ENCODE peak calls at places on chromosomes 13 and 19, in four cellular contexts. D is fibroblast of lung; U is neural progenitor cell; L is CD8-positive, alpha-beta T cell. P is an unnamed sample. For H3K9me3, the result is how much of the 10 kb centered on the place peaks cover.

GRCh38 chr19:47660435-47660832 is 51.5 kb downstream of the BICRA start:
- DNase-seq in D (peak), U (no peak), L (no peak), P (no peak)

GRCh38 chr13:80363890-80364503 is 23.1 kb upstream of the SPRY2 start:
- DNase-seq in L (no peak), D (peak), U (peak), P (no peak)

GRCh38 chr19:55641376-55642152 is 762 bp downstream of the ZNF580 start:
- DNase-seq in U (peak), D (peak), L (peak), P (no peak)

GRCh38 chr19:34474233-34474989 is 7.1 kb upstream of the WTIP start:
- DNase-seq in U (no peak), D (peak), L (no peak), P (no peak)

GRCh38 chr19:12838182-12838890 is at the start of gene MAST1:
- DNase-seq in L (peak), U (peak), D (no peak), P (no peak)

GRCh38 chr13:109348514-109349340 is 437.7 kb downstream of the IRS2 start:
- DNase-seq in D (peak), L (no peak), U (no peak), P (no peak)

GRCh38 chr13:51638497-51638871 is 54.2 kb downstream of the WDFY2 start:
- DNase-seq in L (no peak), D (peak), U (peak), P (no peak)

GRCh38 chr19:47497073-47497766 is 13.2 kb upstream of the KPTN start:
- DNase-seq in L (no peak), U (no peak), D (no peak), P (no peak)

GRCh38 chr19:45090598-45090997 is 2.4 kb upstream of the PPP1R37 start:
- DNase-seq in L (no peak), D (no peak), U (no peak), P (no peak)

GRCh38 chr19:5665781-5666513 is 14.4 kb downstream of the MICOS13 start:
- DNase-seq in U (no peak), D (peak), L (no peak), P (no peak)

GRCh38 chr13:60959427-60959826 is 456.2 kb downstream of the PCDH20 start:
- DNase-seq in L (no peak), U (no peak), D (no peak), P (no peak)

GRCh38 chr19:55383789-55384575 is at the start of gene TMEM238:
- DNase-seq in L (peak), D (peak), U (peak), P (peak)

GRCh38 chr19:28553005-28553404 is 659.9 kb downstream of the UQCRFS1 start:
- DNase-seq in D (peak), L (no peak), U (no peak), P (no peak)

GRCh38 chr13:34967851-34968562 is 25.9 kb downstream of the NBEA start:
- DNase-seq in L (no peak), U (no peak), D (peak), P (no peak)

GRCh38 chr13:65488606-65489005 is 1741.5 kb downstream of the PCDH9 start:
- DNase-seq in L (no peak), U (no peak), D (no peak), P (no peak)

GRCh38 chr19:3224346-3225325 is at the start of gene CELF5:
- DNase-seq in L (peak), U (peak), D (no peak), P (peak)

GRCh38 chr13:49645451-49645850 is 17.1 kb downstream of the ARL11 start:
- DNase-seq in U (no peak), L (no peak), D (no peak), P (no peak)

GRCh38 chr19:1445185-1445931 is 4.6 kb upstream of the APC2 start:
- DNase-seq in L (peak), D (no peak), U (peak), P (peak)

GRCh38 chr19:15124572-15125231 is 17.5 kb downstream of the SYDE1 start:
- DNase-seq in L (no peak), U (no peak), D (no peak), P (no peak)

GRCh38 chr19:54415208-54415900 is at the start of gene TTYH1:
- DNase-seq in U (peak), L (peak), D (no peak), P (peak)

GRCh38 chr13:77981191-77981925 is 62.7 kb upstream of the EDNRB start:
- DNase-seq in L (no peak), D (peak), U (no peak), P (no peak)

GRCh38 chr19:13859361-13859880 is 17.5 kb upstream of the NANOS3 start:
- DNase-seq in D (peak), U (no peak), L (no peak), P (no peak)

GRCh38 chr19:2561895-2562294 is 86.0 kb downstream of the GADD45B start:
- DNase-seq in D (no peak), U (no peak), L (peak), P (peak)

GRCh38 chr19:11018179-11018578 is 57.3 kb downstream of the SMARCA4 start:
- DNase-seq in D (peak), L (no peak), U (no peak), P (no peak)

GRCh38 chr13:41465215-41465907 is 8.0 kb downstream of the RGCC start:
- DNase-seq in U (no peak), L (peak), D (peak), P (peak)

GRCh38 chr13:38883783-38884182 is 106.8 kb downstream of the STOML3 start:
- DNase-seq in U (peak), L (no peak), D (peak), P (no peak)

GRCh38 chr13:41549491-41549890 is 92.1 kb downstream of the RGCC start:
- DNase-seq in L (no peak), U (no peak), D (no peak), P (no peak)

GRCh38 chr13:35157143-35157755 is 215.2 kb downstream of the NBEA start:
- DNase-seq in L (peak), U (peak), D (peak), P (no peak)

GRCh38 chr13:90545070-90545840 is 802.2 kb upstream of the MIR17HG start:
- DNase-seq in U (no peak), D (peak), L (no peak), P (no peak)

GRCh38 chr19:4120531-4120930 is 3.4 kb downstream of the MAP2K2 start:
- DNase-seq in U (no peak), L (no peak), D (peak), P (no peak)

GRCh38 chr13:101453784-101454201 is 1.3 kb downstream of the ITGBL1 start:
- DNase-seq in D (no peak), L (no peak), U (no peak), P (no peak)

DNA sequence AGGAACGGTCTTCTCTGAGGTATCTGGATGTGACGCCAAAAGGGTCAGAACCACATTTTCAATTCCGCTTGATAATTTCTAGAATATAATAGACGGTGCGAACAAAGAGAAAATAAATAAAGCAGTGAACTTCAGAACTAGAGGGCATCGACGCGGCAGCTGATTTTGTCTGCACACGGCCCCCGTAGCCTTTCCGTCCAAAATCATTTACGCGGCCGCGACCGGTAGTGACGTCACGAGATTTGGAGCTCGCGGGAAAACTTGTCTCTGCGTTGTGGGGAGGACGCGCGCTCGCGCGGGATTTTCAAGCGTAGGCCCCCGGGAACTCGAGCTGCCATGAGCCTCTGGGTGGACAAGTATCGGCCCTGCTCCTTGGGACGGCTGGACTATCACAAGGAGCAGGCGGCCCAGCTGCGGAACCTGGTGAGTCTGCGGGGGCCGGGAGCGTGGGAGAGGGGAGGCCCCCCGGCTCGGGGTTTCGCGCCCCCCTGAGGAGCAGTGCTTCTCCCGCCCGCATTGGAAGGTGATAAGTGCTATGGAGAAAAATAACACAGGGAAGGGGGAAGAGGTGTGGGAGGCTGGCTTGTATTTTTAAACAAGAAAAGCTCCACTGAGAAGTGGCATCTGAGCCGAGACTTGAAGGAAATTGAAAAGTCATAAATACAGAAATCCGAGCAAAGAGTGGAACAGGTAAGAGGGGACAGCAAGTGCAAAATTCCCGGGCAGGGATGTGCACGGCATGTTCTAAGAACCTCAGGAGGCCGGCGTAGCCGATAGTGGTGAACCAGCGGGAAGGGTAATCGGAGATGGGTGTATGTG is at the start of gene RFC3:
- DNase-seq in D (peak), U (peak), L (peak), P (peak)
- H3K9me3 ChIP-seq in D (under half), U (under half), L (under half), P (under half)

GRCh38 chr13:29718694-29719093 is 123.2 kb upstream of the SLC7A1 start:
- DNase-seq in L (no peak), U (no peak), D (no peak), P (no peak)

GRCh38 chr13:29716493-29716892 is 121.0 kb upstream of the SLC7A1 start:
- DNase-seq in D (no peak), L (no peak), U (no peak), P (no peak)

GRCh38 chr13:29707876-29708543 is 112.5 kb upstream of the SLC7A1 start:
- DNase-seq in D (peak), L (peak), U (peak), P (peak)

GRCh38 chr13:29713841-29714240 is 118.4 kb upstream of the SLC7A1 start:
- DNase-seq in U (no peak), D (no peak), L (no peak), P (no peak)
- TF ChIP-seq CTCF in U (peak), D (peak), L (peak), P (peak)

GRCh38 chr13:107117327-107118012 is 549.5 kb upstream of the ARGLU1 start:
- DNase-seq in D (peak), L (no peak), U (no peak), P (no peak)

GRCh38 chr13:107111248-107111647 is 543.3 kb upstream of the ARGLU1 start:
- DNase-seq in D (no peak), L (no peak), U (no peak), P (no peak)

GRCh38 chr13:107113387-107113786 is 545.5 kb upstream of the ARGLU1 start:
- DNase-seq in D (no peak), L (no peak), U (no peak), P (no peak)
- H3K9me3 ChIP-seq in D (under half), L (under half), U (under half), P (under half)

DNA sequence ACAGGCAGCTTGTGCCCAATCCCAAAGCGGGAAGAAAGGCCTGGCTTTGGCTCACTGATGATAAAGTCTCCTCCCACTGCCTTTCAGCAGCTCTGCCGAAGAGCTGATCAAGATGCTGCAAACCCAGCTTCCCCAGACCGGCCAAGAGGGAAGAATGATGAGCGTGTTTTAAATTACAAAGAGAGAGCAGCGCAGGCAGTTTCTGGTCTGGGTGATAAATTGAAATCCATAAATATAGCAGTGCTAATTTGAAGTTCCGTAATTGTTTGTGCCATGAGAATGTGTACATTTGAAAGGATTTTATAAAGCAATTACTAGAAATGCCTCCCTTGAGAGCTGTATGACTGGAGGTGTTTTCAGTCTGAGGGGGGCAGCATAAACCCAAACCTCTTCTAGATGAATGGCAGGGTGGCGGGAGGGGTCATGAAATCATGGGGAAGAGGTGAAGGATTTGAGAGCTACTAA is 171.8 kb downstream of the STK24 start:
- DNase-seq in L (no peak), D (peak), U (peak), P (no peak)
- TF ChIP-seq CTCF in L (no peak), D (no peak), U (peak), P (no peak)

DNA sequence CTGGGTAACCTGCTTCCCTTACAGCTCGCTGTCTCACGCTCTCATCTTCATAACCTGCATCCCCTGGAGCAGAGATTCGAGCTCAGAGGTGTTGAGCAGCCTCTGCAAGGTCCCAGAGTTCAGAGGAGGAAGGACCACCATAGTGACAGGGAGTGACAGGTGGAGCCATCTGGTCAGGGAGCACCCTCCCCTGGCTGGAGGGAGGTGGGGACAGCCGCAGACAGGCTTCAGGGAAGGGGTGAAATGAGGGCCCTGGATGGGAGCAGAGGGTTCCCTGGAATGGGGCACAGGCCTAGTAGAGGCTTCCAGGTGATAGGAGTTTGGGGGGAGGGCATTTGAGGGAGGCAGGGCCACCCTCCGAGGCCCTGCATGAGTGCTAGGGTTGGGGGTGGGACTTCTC is 82.1 kb downstream of the ZNF429 start:
- DNase-seq in U (no peak), D (no peak), L (no peak), P (no peak)
- H3K9me3 ChIP-seq in U (under half), D (under half), L (under half), P (under half)

GRCh38 chr19:38900220-38900629 is 456 bp downstream of the NFKBIB start:
- DNase-seq in D (no peak), L (no peak), U (no peak), P (no peak)

GRCh38 chr19:38901683-38902082 is 1.9 kb downstream of the NFKBIB start:
- DNase-seq in D (no peak), L (no peak), U (no peak), P (no peak)

GRCh38 chr19:38898788-38899446 is 501 bp downstream of the SIRT2 start:
- DNase-seq in U (peak), D (peak), L (no peak), P (no peak)

GRCh38 chr19:38900816-38901215 is 1.0 kb downstream of the NFKBIB start:
- DNase-seq in D (no peak), L (no peak), U (no peak), P (no peak)

GRCh38 chr19:38899447-38900219 is at the start of the genes NFKBIB and SIRT2:
- DNase-seq in D (peak), U (peak), L (peak), P (peak)
- TF ChIP-seq CTCF in D (no peak), U (no peak), L (no peak), P (no peak)

GRCh38 chr19:36528921-36529518 is 949 bp upstream of the ZNF260 start:
- DNase-seq in L (peak), D (no peak), U (peak), P (no peak)
- H3K9me3 ChIP-seq in L (under half), D (under half), U (under half), P (under half)

DNA sequence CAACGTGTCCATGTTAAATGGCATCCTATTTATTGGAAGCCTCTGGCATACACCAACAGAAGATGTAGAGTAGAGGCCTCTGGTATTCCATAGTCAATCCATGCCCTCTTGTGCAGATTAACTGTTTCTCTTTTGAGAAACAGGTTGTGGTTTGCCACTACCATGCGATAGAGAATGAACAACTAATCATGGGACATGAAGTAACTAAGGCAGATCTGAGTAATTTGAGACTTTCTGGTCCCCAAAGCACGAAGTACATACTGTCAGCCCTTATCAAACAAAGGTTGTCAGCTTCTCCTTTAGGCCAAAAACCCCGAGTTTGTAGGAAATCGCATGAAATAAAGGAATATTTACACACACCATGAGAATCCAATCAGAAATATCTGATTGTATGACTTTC is 3.6 kb downstream of the ZNF121 start:
- DNase-seq in U (no peak), L (no peak), D (no peak), P (no peak)
- TF ChIP-seq CTCF in U (no peak), L (no peak), D (no peak), P (no peak)

GRCh38 chr13:64186503-64186902 is 2770.9 kb upstream of the PCDH20 start:
- DNase-seq in L (no peak), U (no peak), D (no peak), P (no peak)
- H3K9me3 ChIP-seq in L (under half), U (under half), D (under half), P (under half)

DNA sequence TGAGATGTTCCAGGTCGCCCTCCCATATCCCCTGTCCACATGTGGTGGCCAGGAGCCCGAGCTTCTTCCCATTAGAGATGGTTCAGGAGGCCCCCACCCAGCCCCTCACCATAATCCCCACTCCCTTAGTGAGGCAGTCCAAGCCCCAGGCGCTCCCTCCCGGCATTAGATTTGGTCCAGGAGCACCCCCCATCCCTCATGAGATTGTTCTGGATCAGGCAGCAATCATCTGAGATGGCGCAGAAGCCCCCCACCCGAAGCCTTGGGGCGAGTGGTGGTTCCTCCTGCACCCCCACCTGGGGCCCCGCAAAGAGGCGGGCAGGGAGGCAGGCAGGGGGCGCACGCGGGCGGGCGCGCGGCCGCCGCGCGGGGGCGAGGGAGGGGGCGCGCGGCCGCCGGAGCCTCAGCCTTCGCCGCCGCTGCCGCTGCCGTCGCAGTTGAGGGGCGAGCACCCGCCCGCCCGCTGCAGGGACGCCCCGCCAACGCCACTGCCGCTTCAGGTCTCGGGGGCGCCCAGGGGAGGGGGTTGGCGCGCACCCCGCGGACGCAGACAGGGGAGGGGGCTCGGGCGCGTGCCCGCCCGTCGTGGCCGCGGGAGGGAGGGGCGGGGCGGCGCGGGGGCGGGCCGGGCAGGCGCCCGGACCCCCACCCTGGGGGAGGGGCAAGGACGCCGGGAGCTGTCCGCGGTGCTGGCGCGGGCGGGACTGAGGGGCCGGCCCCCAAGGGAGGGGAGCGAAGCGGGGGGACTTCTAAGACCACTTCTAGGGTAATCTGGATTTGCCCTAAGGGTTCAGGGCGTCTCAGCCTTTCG is 46.4 kb upstream of the SHKBP1 start:
- DNase-seq in L (peak), D (no peak), U (peak), P (no peak)
- TF ChIP-seq CTCF in L (no peak), D (no peak), U (peak), P (no peak)

P was measured in CD4-positive, alpha-beta T cell.